ENCODE peak calls at places on chromosomes 4 and X, in eight cellular contexts. E is foreskin fibroblast, V is astrocyte of the cerebellum, M is WERI-Rb-1, S is gastrocnemius medialis, K is adrenal gland, F is ovary, I is ascending aorta. R is an unnamed sample.

GRCh38 chr4:36439556-36439955 is 158.1 kb downstream of the DTHD1 start:
- DNase-seq in S (no peak), F (no peak), V (no peak), K (no peak), E (no peak), I (no peak), M (no peak), R (no peak)

GRCh38 chr4:128166982-128167381 is 105.9 kb downstream of the LARP1B start:
- DNase-seq in S (no peak), K (no peak), V (no peak), F (no peak), E (no peak), M (no peak), I (no peak), R (no peak)

GRCh38 chr4:675036-675804 is 878 bp downstream of the MYL5 start:
- DNase-seq in K (peak), S (peak), F (peak), I (no peak), M (no peak), E (peak), V (no peak), R (no peak)

GRCh38 chr4:155377281-155377680 is 516 bp upstream of the MAP9 start:
- DNase-seq in K (no peak), F (no peak), E (peak), V (peak), S (no peak), I (no peak), M (no peak), R (no peak)

GRCh38 chrX:47179928-47180255 is 13.7 kb upstream of the UBA1 start:
- DNase-seq in M (no peak), V (no peak), E (no peak), F (peak), I (no peak), S (no peak), K (no peak), R (no peak)

GRCh38 chrX:52574416-52575275 is 57.8 kb upstream of the XAGE1B start:
- DNase-seq in V (peak), E (peak), F (no peak), I (no peak), M (peak), K (peak), S (no peak), R (no peak)

GRCh38 chr4:70722199-70722791 is 531 bp downstream of the RUFY3 start:
- DNase-seq in S (no peak), E (peak), F (peak), V (no peak), I (no peak), K (peak), M (peak), R (no peak)

GRCh38 chr4:90030953-90031352 is 96.2 kb upstream of the CCSER1 start:
- DNase-seq in S (no peak), E (no peak), I (no peak), F (no peak), M (peak), V (no peak), K (no peak), R (no peak)

GRCh38 chr4:136320471-136320813 is 1211.9 kb downstream of the PCDH18 start:
- DNase-seq in K (no peak), F (no peak), M (no peak), V (no peak), E (no peak), S (no peak), I (no peak), R (no peak)

GRCh38 chr4:60780874-60781273 is 419.3 kb upstream of the ADGRL3 start:
- DNase-seq in V (no peak), M (no peak), K (no peak), E (peak), F (no peak), I (no peak), S (no peak), R (no peak)

GRCh38 chr4:138455097-138455496 is 212.9 kb upstream of the SLC7A11 start:
- DNase-seq in S (no peak), K (no peak), M (no peak), I (no peak), E (no peak), V (no peak), F (no peak), R (no peak)

GRCh38 chr4:122195718-122196117 is 43.6 kb downstream of the BLTP1 start:
- DNase-seq in K (no peak), E (no peak), S (no peak), M (no peak), I (no peak), F (no peak), V (no peak), R (no peak)

GRCh38 chrX:49230500-49231232 is 2.5 kb downstream of the CACNA1F start:
- DNase-seq in V (no peak), F (no peak), E (peak), I (peak), K (peak), S (peak), M (no peak), R (no peak)

GRCh38 chr4:180840142-180840541 is 1403.1 kb upstream of the TENM3 start:
- DNase-seq in M (no peak), K (no peak), I (no peak), F (no peak), V (no peak), S (no peak), E (no peak), R (no peak)

GRCh38 chrX:116413273-116413672 is 23.1 kb upstream of the SLC6A14 start:
- DNase-seq in F (no peak), K (no peak), I (no peak), S (no peak), M (no peak), V (no peak), E (no peak), R (no peak)

GRCh38 chr4:140153419-140153743 is 603 bp downstream of the MAML3 start:
- DNase-seq in M (no peak), V (no peak), I (no peak), E (no peak), S (no peak), K (no peak), F (no peak), R (no peak)

GRCh38 chrX:67784712-67785111 is 240.9 kb downstream of the AR start:
- DNase-seq in F (no peak), I (no peak), M (no peak), V (no peak), S (no peak), E (no peak), K (no peak), R (no peak)
- TF ChIP-seq CTCF in F (no peak), I (no peak), M (no peak), V (no peak), S (no peak), E (no peak), K (no peak), R (no peak)

GRCh38 chrX:106611682-106612402 is at the start of gene RADX:
- DNase-seq in I (peak), E (peak), S (peak), V (peak), F (peak), K (peak), M (peak), R (no peak)

GRCh38 chrX:106612403-106612789 is 618 bp downstream of the RADX start:
- DNase-seq in S (no peak), E (peak), F (no peak), K (no peak), V (no peak), I (no peak), M (no peak), R (no peak)

GRCh38 chrX:106608016-106608415 is 3.8 kb upstream of the RADX start:
- DNase-seq in I (no peak), F (no peak), K (no peak), M (no peak), S (no peak), E (no peak), V (no peak), R (no peak)

GRCh38 chrX:106613277-106613676 is 1.5 kb downstream of the RADX start:
- DNase-seq in M (no peak), S (no peak), V (no peak), I (no peak), E (peak), F (no peak), K (no peak), R (no peak)

DNA sequence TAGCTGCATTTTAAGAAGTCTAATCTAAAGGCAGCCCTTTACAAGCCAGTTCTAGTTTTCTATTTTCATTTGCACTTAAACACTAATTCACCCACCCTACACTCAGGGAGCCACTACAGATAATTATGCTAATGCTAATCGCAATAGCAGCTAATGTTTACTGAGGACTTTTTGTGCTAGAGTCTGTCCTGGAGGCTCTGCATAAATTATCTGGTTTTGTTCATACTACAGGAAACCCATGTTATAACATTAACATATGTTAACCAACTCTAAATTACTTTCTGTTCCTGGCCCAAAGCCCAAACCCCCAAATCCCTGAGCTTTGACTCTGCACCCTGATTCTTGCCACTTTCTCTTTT is 476 bp upstream of the RADX start:
- DNase-seq in S (no peak), F (no peak), K (no peak), E (no peak), V (no peak), I (no peak), M (no peak), R (no peak)
- H3K4me3 ChIP-seq in S (peak), F (peak), K (no peak), E (peak), V (peak), I (peak), M (no peak), R (peak)

GRCh38 chr4:30720656-30721352 is 635 bp downstream of the PCDH7 start:
- DNase-seq in S (no peak), E (peak), M (peak), V (no peak), F (peak), K (no peak), I (peak), R (no peak)

GRCh38 chr4:30724217-30724616 is 4.0 kb downstream of the PCDH7 start:
- DNase-seq in F (no peak), I (no peak), V (no peak), E (no peak), K (no peak), S (no peak), M (no peak), R (no peak)

GRCh38 chr4:30721353-30722091 is 1.4 kb downstream of the PCDH7 start:
- DNase-seq in F (peak), S (no peak), M (peak), V (no peak), I (peak), K (no peak), E (peak), R (no peak)

GRCh38 chr4:30722916-30723270 is 2.7 kb downstream of the PCDH7 start:
- DNase-seq in E (no peak), M (peak), V (no peak), S (no peak), F (no peak), I (no peak), K (no peak), R (no peak)

GRCh38 chr4:30722092-30722915 is 2.1 kb downstream of the PCDH7 start:
- DNase-seq in M (no peak), I (peak), K (no peak), V (no peak), E (no peak), F (no peak), S (no peak), R (no peak)
- TF ChIP-seq CTCF in M (no peak), I (no peak), K (no peak), V (no peak), E (no peak), F (no peak), S (no peak), R (peak)

GRCh38 chrX:103849558-103849957 is 17.5 kb upstream of the RAB9B start:
- DNase-seq in I (no peak), K (no peak), M (no peak), E (no peak), S (no peak), F (no peak), V (no peak), R (no peak)
- H3K4me3 ChIP-seq in I (no peak), K (no peak), M (no peak), E (no peak), S (no peak), F (no peak), V (no peak), R (no peak)

GRCh38 chrX:41858161-41858775 is 65.1 kb downstream of the CASK start:
- DNase-seq in S (no peak), I (no peak), E (no peak), M (no peak), F (no peak), K (no peak), V (no peak), R (no peak)

GRCh38 chrX:41868392-41868977 is 54.9 kb downstream of the CASK start:
- DNase-seq in V (no peak), E (no peak), F (no peak), S (no peak), M (no peak), K (no peak), I (no peak), R (no peak)

GRCh38 chrX:41862562-41863184 is 60.7 kb downstream of the CASK start:
- DNase-seq in K (no peak), E (no peak), F (no peak), I (no peak), S (no peak), V (no peak), M (no peak), R (no peak)

GRCh38 chrX:41857670-41858069 is 65.7 kb downstream of the CASK start:
- DNase-seq in F (no peak), V (no peak), S (no peak), K (no peak), M (no peak), E (no peak), I (no peak), R (no peak)

GRCh38 chrX:41863343-41864203 is 59.8 kb downstream of the CASK start:
- DNase-seq in S (no peak), K (no peak), I (no peak), F (no peak), E (no peak), M (no peak), V (no peak), R (no peak)
- TF ChIP-seq CTCF in S (no peak), K (no peak), I (no peak), F (no peak), E (no peak), M (no peak), V (no peak), R (no peak)

GRCh38 chrX:38563006-38563405 is 1.7 kb downstream of the TSPAN7 start:
- DNase-seq in M (no peak), E (no peak), I (no peak), S (no peak), F (no peak), K (no peak), V (no peak), R (no peak)
- H3K4me3 ChIP-seq in M (no peak), E (no peak), I (peak), S (peak), F (peak), K (no peak), V (no peak), R (no peak)

DNA sequence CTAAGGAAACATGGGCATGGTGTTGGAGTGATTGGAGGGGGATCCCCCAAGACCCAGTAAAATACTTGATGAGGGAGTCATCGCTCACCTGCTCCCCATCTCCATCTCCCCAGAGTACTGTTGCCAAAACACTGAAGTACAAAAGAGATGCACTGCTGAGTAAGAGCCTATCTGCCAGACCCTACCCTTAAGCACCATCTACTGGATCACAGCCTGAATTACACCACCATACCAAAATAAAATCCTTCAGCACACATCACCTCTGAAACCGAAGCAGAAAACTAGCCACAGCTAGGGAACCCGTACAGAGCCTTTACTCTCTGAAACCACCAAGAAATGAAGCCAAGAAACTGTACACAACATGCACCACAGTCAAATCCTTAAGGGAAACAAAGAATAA is 466.3 kb upstream of the ACTRT1 start:
- DNase-seq in V (peak), I (no peak), M (peak), F (no peak), K (no peak), S (no peak), E (no peak), R (no peak)
- TF ChIP-seq CTCF in V (peak), I (no peak), M (peak), F (no peak), K (no peak), S (no peak), E (no peak), R (no peak)

DNA sequence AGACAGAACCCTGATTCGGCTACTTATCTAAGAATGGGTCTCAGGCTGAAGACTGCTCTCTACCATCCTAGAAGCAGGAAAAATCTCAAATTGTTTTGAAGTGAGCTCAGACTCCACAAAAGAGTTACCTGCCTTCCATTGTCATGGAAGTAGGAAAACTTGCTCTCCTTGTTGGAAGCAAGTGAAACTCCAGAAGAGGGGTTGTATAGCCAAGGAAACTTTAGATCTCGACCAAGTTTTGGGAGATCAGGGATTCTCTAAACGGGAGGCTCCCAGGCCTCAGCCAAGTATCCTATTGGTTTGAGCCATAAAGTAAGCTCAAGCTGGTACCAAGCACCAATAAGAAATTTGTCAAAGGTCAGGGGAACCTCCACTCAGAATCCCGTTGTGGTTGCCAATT is 9.2 kb upstream of the FHDC1 start:
- DNase-seq in F (no peak), E (no peak), S (no peak), V (no peak), M (no peak), I (no peak), K (no peak), R (no peak)
- H3K4me3 ChIP-seq in F (no peak), E (no peak), S (no peak), V (no peak), M (no peak), I (no peak), K (no peak), R (no peak)

R was measured in AG04449.